ENCODE peak calls at places on chromosome 22, in six cellular contexts. J is heart left ventricle, B is B cell, D is H9, P is suprapubic skin, F is endothelial cell. S is an unnamed sample.

GRCh38 chr22:49748514-49748913 is 79.2 kb downstream of the BRD1 start:
- DNase-seq in J (no peak), D (no peak), P (no peak), B (no peak), F (no peak), S (no peak)

GRCh38 chr22:49966041-49966715 is 5.6 kb downstream of the PIM3 start:
- DNase-seq in F (peak), D (peak), J (peak), P (peak), B (peak), S (no peak)

GRCh38 chr22:31253949-31254348 is 38.3 kb downstream of the PIK3IP1 start:
- DNase-seq in B (no peak), F (peak), D (peak), P (peak), J (peak), S (no peak)

GRCh38 chr22:35610741-35611140 is 6.4 kb downstream of the MB start:
- DNase-seq in F (no peak), B (no peak), P (no peak), D (no peak), J (no peak), S (no peak)

GRCh38 chr22:26043031-26043430 is 126.2 kb upstream of the SEZ6L start:
- DNase-seq in P (no peak), D (no peak), F (no peak), B (no peak), J (no peak), S (no peak)

GRCh38 chr22:40525250-40525884 is 111.2 kb downstream of the MRTFA start:
- DNase-seq in F (peak), B (no peak), D (peak), J (peak), P (no peak), S (peak)

GRCh38 chr22:22200569-22201184 is 43.9 kb upstream of the VPREB1 start:
- DNase-seq in J (no peak), P (no peak), F (no peak), D (no peak), B (no peak), S (no peak)

GRCh38 chr22:36872866-36873498 is 12.2 kb downstream of the NCF4 start:
- DNase-seq in B (no peak), P (no peak), D (no peak), F (no peak), J (no peak), S (no peak)

GRCh38 chr22:38802671-38803121 is 8.8 kb upstream of the DNAL4 start:
- DNase-seq in B (no peak), D (peak), F (no peak), P (peak), J (no peak), S (no peak)

GRCh38 chr22:30821863-30822215 is 127.2 kb downstream of the OSBP2 start:
- DNase-seq in D (no peak), J (no peak), B (no peak), F (no peak), P (no peak), S (no peak)

GRCh38 chr22:21819183-21819770 is 48.2 kb downstream of the MAPK1 start:
- DNase-seq in J (no peak), F (no peak), D (no peak), B (no peak), P (no peak), S (no peak)

GRCh38 chr22:39940757-39941305 is 19.4 kb upstream of the TMA7B start:
- DNase-seq in B (peak), J (no peak), P (no peak), D (no peak), F (no peak), S (peak)

GRCh38 chr22:29567338-29567737 is 13.6 kb downstream of the NIPSNAP1 start:
- DNase-seq in D (no peak), F (no peak), P (no peak), J (no peak), B (no peak), S (no peak)

GRCh38 chr22:28940441-28940840 is 57.1 kb downstream of the ZNRF3 start:
- DNase-seq in J (no peak), P (no peak), B (no peak), F (no peak), D (no peak), S (no peak)

GRCh38 chr22:47013861-47014635 is 251.6 kb downstream of the TBC1D22A start:
- DNase-seq in B (no peak), P (no peak), J (no peak), F (no peak), D (no peak), S (no peak)

GRCh38 chr22:30832407-30832987 is 136.1 kb downstream of the MORC2 start:
- DNase-seq in D (no peak), J (no peak), B (no peak), P (no peak), F (no peak), S (no peak)

GRCh38 chr22:29580200-29580810 is 608 bp downstream of the NIPSNAP1 start:
- DNase-seq in B (peak), J (no peak), P (no peak), F (peak), D (peak), S (peak)

GRCh38 chr22:36368359-36368983 is 19.3 kb downstream of the MYH9 start:
- DNase-seq in F (peak), D (peak), P (no peak), J (no peak), B (no peak), S (peak)

GRCh38 chr22:22244337-22245250 is at the start of gene VPREB1:
- DNase-seq in J (no peak), D (no peak), F (no peak), P (no peak), B (no peak), S (no peak)

GRCh38 chr22:30880181-30880601 is 88.4 kb downstream of the MORC2 start:
- DNase-seq in B (no peak), D (no peak), J (no peak), P (no peak), F (no peak), S (no peak)

GRCh38 chr22:22386602-22387385 is 121.7 kb downstream of the ZNF280B start:
- DNase-seq in J (no peak), D (no peak), F (no peak), B (no peak), P (no peak), S (no peak)

GRCh38 chr22:35749808-35750207 is 32.1 kb downstream of the APOL5 start:
- DNase-seq in F (no peak), D (no peak), J (no peak), B (peak), P (no peak), S (no peak)

GRCh38 chr22:49405590-49405989 is 422.1 kb downstream of the BRD1 start:
- DNase-seq in B (no peak), F (no peak), J (no peak), D (peak), P (peak), S (no peak)

GRCh38 chr22:21652010-21652546 is 10.0 kb downstream of the SDF2L1 start:
- DNase-seq in D (peak), P (peak), J (peak), F (peak), B (peak), S (peak)

GRCh38 chr22:48855593-48856307 is 971.9 kb downstream of the BRD1 start:
- DNase-seq in D (no peak), P (peak), F (no peak), J (no peak), B (no peak), S (no peak)

GRCh38 chr22:30396871-30397655 is at the start of gene SEC14L2:
- DNase-seq in P (peak), B (peak), J (peak), F (peak), D (peak), S (peak)

GRCh38 chr22:25896592-25896991 is 154.6 kb downstream of the MYO18B start:
- DNase-seq in B (no peak), J (no peak), D (no peak), P (no peak), F (no peak), S (no peak)

GRCh38 chr22:21632237-21632895 is at the start of gene CCDC116:
- DNase-seq in J (no peak), F (no peak), P (no peak), B (peak), D (peak), S (peak)

GRCh38 chr22:50713571-50714056 is 24.4 kb upstream of the ACR start:
- DNase-seq in D (no peak), J (no peak), B (no peak), F (no peak), P (no peak), S (no peak)

GRCh38 chr22:36687516-36687915 is 16.0 kb downstream of the CACNG2 start:
- DNase-seq in B (no peak), J (no peak), D (no peak), F (no peak), P (no peak), S (no peak)

GRCh38 chr22:42884616-42885375 is 27.7 kb upstream of the ARFGAP3 start:
- DNase-seq in J (no peak), F (no peak), B (no peak), P (no peak), D (no peak), S (no peak)
- TF ChIP-seq CTCF in J (no peak), F (no peak), B (no peak), P (no peak), D (no peak), S (no peak)

DNA sequence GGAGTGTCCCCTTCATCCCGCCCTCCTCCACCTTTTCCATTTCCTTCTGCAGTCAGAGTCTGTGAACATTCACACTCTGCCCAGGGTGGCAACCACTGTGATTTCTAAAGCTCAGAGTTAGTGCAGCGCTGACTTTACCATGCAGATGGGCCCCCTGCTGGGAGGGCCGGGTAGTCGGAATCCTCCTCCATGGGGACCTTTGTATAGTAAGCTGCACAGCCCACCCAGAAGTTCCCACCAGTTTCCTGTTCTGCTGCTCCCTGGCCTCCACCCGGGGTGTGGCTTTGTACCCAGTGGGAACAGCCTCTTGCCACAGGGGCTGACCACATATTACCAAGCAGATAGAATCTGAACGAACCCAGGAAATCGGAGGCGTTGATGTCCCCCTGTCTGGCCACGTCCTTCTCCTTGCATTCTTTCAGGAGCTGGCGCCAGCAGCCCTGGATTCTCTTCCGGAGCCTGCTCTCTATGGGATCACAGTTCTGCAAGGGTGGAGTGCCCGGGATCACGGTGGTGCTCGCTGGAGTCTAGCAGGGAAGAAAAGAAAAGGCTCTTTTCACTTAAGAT is 125.3 kb downstream of the MPPED1 start:
- DNase-seq in P (no peak), J (no peak), B (no peak), D (no peak), F (no peak), S (peak)
- TF ChIP-seq CTCF in P (no peak), J (no peak), B (no peak), D (no peak), F (no peak), S (no peak)

GRCh38 chr22:27378343-27378800 is 423.2 kb downstream of the MN1 start:
- DNase-seq in J (no peak), P (no peak), B (no peak), F (no peak), D (no peak), S (no peak)
- TF ChIP-seq CTCF in J (no peak), P (no peak), B (no peak), F (no peak), D (no peak), S (no peak)

GRCh38 chr22:24507742-24508141 is 12.6 kb downstream of the UPB1 start:
- DNase-seq in B (no peak), F (peak), J (no peak), D (peak), P (no peak), S (no peak)
- TF ChIP-seq CTCF in B (no peak), F (no peak), J (no peak), D (peak), P (no peak), S (no peak)